ENCODE peak calls at places on chromosomes 6 and 20, in seven cellular contexts. I is esophagus muscularis mucosa; R is smooth muscle cell of the brain vasculature; F is kidney tubule cell; Q is stimulated activated naive CD8-positive, alpha-beta T cell treated with anti-CD3 and anti-CD28 coated beads, Interleukin-15, Interleukin-2, amounts not matched to agents 100 U/mL and 50 U/mL, for 24 hours; K is activated gamma-delta T cell treated with Interleukin-2 at 50 U/mL for 16 hours; S is stimulated activated CD8-positive, alpha-beta memory T cell treated with anti-CD3 and anti-CD28 coated beads, Interleukin-7, amount 100 ng/mL, for 1 hour. T is an unnamed sample.

GRCh38 chr6:26088344-26088743 is 1.1 kb downstream of the HFE start:
- DNase-seq in I (no peak), R (no peak), F (peak), Q (no peak), K (no peak), S (no peak), T (no peak)

GRCh38 chr6:70371454-70372105 is 41.7 kb upstream of the FAM135A start:
- DNase-seq in I (no peak), R (peak), F (peak), Q (no peak), K (no peak), S (no peak), T (no peak)

GRCh38 chr20:45445805-45446562 is 23.6 kb upstream of the WFDC2 start:
- DNase-seq in I (no peak), R (no peak), F (peak), Q (peak), K (no peak), S (no peak), T (no peak)

GRCh38 chr6:75065524-75065923 is 140.3 kb downstream of the COL12A1 start:
- DNase-seq in I (no peak), R (peak), F (peak), Q (no peak), K (no peak), S (no peak), T (no peak)

GRCh38 chr20:48215536-48215935 is 430.3 kb upstream of the SULF2 start:
- DNase-seq in I (no peak), R (no peak), F (peak), Q (no peak), K (no peak), S (no peak), T (no peak)

GRCh38 chr6:138188278-138188923 is 26.7 kb downstream of the ARFGEF3 start:
- DNase-seq in I (no peak), R (no peak), F (no peak), Q (no peak), K (no peak), S (no peak), T (no peak)

GRCh38 chr6:124487778-124488431 is 474.3 kb upstream of the RNF217 start:
- DNase-seq in I (no peak), R (no peak), F (peak), Q (no peak), K (no peak), S (no peak), T (no peak)

GRCh38 chr6:150934380-150934779 is 68.9 kb downstream of the MTHFD1L start:
- DNase-seq in I (peak), R (no peak), F (peak), Q (no peak), K (no peak), S (no peak), T (no peak)

GRCh38 chr6:7742214-7742613 is 16.3 kb downstream of the BMP6 start:
- DNase-seq in I (no peak), R (no peak), F (peak), Q (no peak), K (no peak), S (no peak), T (no peak)

T was measured in effector memory CD8-positive, alpha-beta T cell.